ENCODE peak calls at places on chromosomes 6 and 20, in four cellular contexts. N is SK-N-SH, J is BE2C, Y is endodermal cell. W is an unnamed sample.

GRCh38 chr20:50415516-50416268 is 94.5 kb upstream of the PTPN1 start:
- DNase-seq in J (peak; percentile 65), Y (peak; percentile 77), N (peak; percentile 79), W (no peak)

GRCh38 chr6:158149641-158150040 is 18.4 kb downstream of the SERAC1 start:
- DNase-seq in N (no peak), Y (no peak), J (no peak), W (peak; percentile 74)

GRCh38 chr6:44023586-44024454 is 103.4 kb downstream of the MRPL14 start:
- DNase-seq in J (no peak), Y (peak; percentile 30), N (peak; percentile 54), W (no peak)

GRCh38 chr6:38773338-38773737 is 58.2 kb downstream of the DNAH8 start:
- DNase-seq in J (peak; percentile 41), N (no peak), Y (peak; percentile 89), W (no peak)

GRCh38 chr20:61419010-61419409 is 166.9 kb downstream of the CDH4 start:
- DNase-seq in Y (no peak), J (no peak), N (no peak), W (no peak)

GRCh38 chr6:137496909-137497721 is 2.9 kb upstream of the OLIG3 start:
- DNase-seq in J (no peak), Y (peak; percentile 72), N (no peak), W (no peak)

GRCh38 chr6:89079611-89080213 is 839 bp upstream of the PNRC1 start:
- DNase-seq in J (no peak), Y (peak; percentile 62), N (peak; percentile 29), W (peak; percentile 64)

GRCh38 chr6:161948462-161948861 is 674.6 kb upstream of the AGPAT4 start:
- DNase-seq in J (no peak), Y (no peak), N (no peak), W (no peak)

GRCh38 chr6:7673063-7673536 is 52.8 kb upstream of the BMP6 start:
- DNase-seq in N (peak; percentile 10), Y (peak; percentile 89), J (no peak), W (peak; percentile 52)

GRCh38 chr20:18585134-18585533 is 2.7 kb upstream of the DTD1 start:
- DNase-seq in Y (peak; percentile 80), J (no peak), N (no peak), W (peak; percentile 25)

GRCh38 chr6:156787569-156788492 is 10.7 kb downstream of the ARID1B start:
- DNase-seq in Y (peak; percentile 43), J (no peak), N (no peak), W (no peak)

GRCh38 chr6:127120109-127120786 is 1.8 kb downstream of the RSPO3 start:
- DNase-seq in J (no peak), N (peak; percentile 34), Y (peak; percentile 74), W (no peak)

GRCh38 chr6:36032245-36032644 is 4.6 kb downstream of the MAPK14 start:
- DNase-seq in N (no peak), Y (no peak), J (no peak), W (no peak)

GRCh38 chr20:39861381-39861780 is 827.7 kb downstream of the MAFB start:
- DNase-seq in Y (no peak), J (no peak), N (no peak), W (no peak)

GRCh38 chr6:24408719-24409410 is 6.1 kb downstream of the MRS2 start:
- DNase-seq in J (no peak), Y (no peak), N (no peak), W (no peak)

GRCh38 chr6:36120539-36120938 is 9.8 kb upstream of the MAPK13 start:
- DNase-seq in J (no peak), Y (no peak), N (no peak), W (no peak)

GRCh38 chr6:169075211-169075621 is 178.4 kb downstream of the THBS2 start:
- DNase-seq in Y (no peak), N (no peak), J (no peak), W (no peak)

GRCh38 chr6:124924333-124924759 is 37.9 kb upstream of the RNF217 start:
- DNase-seq in N (no peak), Y (no peak), J (no peak), W (no peak)

GRCh38 chr6:13212096-13212495 is 116.2 kb downstream of the TBC1D7 start:
- DNase-seq in J (no peak), N (no peak), Y (no peak), W (no peak)
- TF ChIP-seq CTCF in J (no peak), N (no peak), Y (no peak), W (no peak)

DNA sequence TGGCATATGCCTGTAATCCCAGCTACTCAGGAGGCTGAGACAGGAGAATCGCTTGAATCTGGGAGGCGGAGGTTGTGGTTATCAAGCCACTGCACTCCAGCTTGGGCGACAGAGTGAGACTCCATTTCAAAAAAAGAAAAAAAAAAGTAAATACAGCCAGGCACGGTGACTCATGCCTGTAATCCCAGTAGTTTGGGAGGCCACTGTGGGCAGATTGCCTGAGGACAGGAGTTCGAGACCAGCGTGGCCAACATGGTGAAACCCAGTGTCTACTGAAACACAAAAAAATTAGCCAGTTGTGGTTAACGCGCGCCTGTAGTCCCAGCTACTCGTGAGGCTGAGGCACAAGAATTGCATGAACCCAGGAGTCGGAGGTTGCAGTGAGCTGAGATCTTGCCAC is 1.5 kb upstream of the NINL start:
- DNase-seq in N (no peak), Y (no peak), J (no peak), W (no peak)
- H3K27me3 ChIP-seq in N (no peaks in the 10 kb centered on the region), Y (no peaks in the 10 kb centered on the region), J (peaks cover 12% of the 10 kb centered on the region), W (no peaks in the 10 kb centered on the region)

GRCh38 chr20:25296094-25297093 is 48.5 kb downstream of the PYGB start:
- DNase-seq in J (peak; percentile 55), N (no peak), Y (peak; percentile 62), W (no peak)
- H3K4me1 ChIP-seq in J (peaks cover 17% of the 10 kb centered on the region), N (peaks cover 3% of the 10 kb centered on the region), Y (peaks cover 9% of the 10 kb centered on the region), W (no peaks in the 10 kb centered on the region)

DNA sequence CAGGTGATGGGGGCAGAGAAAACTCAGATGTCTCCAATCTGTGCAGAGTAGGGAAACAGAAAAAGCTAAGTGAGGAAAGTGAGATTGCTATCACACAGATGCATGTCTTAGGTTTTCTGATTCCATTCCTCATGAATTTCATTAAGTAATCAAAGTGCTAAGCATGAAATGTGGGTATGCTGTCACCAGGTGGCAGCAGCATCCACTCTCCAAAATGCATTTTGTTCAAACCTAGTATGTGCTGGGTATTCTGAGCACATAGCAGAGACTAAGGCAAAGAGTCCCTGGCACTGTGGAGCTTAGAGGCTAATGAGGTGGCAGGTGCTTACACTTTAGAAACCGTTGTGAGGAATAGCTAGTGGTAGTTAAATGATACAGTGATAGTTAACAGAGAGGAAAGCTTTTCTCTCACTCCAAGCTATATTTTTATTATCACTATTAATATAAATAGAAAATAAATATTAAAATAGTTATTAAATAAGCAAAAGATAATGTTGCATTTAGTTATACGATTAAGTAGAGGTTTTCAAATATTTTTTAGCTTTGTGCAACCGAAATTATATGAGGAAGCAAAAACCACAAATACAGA is 179.5 kb downstream of the CDH26 start:
- DNase-seq in J (no peak), N (no peak), Y (peak; percentile 82), W (no peak)
- TF ChIP-seq CTCF in J (peak; percentile 35), N (no peak), Y (peak; percentile 81), W (peak; percentile 67)

GRCh38 chr6:87884203-87884602 is 163.4 kb upstream of the SPACA1 start:
- DNase-seq in Y (no peak), J (no peak), N (no peak), W (no peak)

GRCh38 chr6:87881342-87881895 is 166.2 kb upstream of the SPACA1 start:
- DNase-seq in J (no peak), Y (no peak), N (no peak), W (no peak)

GRCh38 chr6:87887266-87887665 is 160.4 kb upstream of the SPACA1 start:
- DNase-seq in N (no peak), Y (no peak), J (no peak), W (no peak)
- H3K27me3 ChIP-seq in N (no peaks in the 10 kb centered on the region), Y (no peaks in the 10 kb centered on the region), J (no peaks in the 10 kb centered on the region), W (peaks cover 8% of the 10 kb centered on the region)

W was measured in foreskin keratinocyte.